ENCODE peak calls at places on chromosomes 4 and X, in four cellular contexts. B is Peyer's patch, I is HL-60, N is GM23338. L is an unnamed sample.

GRCh38 chrX:97070346-97070745 is 186.6 kb downstream of the RPA4 start:
- DNase-seq in I (no peak), N (no peak), B (no peak), L (no peak)

GRCh38 chrX:149950681-149951080 is 12.4 kb upstream of the EOLA2 start:
- DNase-seq in I (no peak), N (peak), B (no peak), L (no peak)

GRCh38 chr4:174628206-174628605 is 105.9 kb upstream of the HPGD start:
- DNase-seq in N (no peak), I (no peak), B (no peak), L (no peak)

GRCh38 chr4:184845367-184846011 is 19.7 kb upstream of the ACSL1 start:
- DNase-seq in N (no peak), B (no peak), I (no peak), L (no peak)

GRCh38 chr4:76087007-76087769 is 12.7 kb downstream of the ART3 start:
- DNase-seq in N (peak), I (peak), B (peak), L (no peak)

GRCh38 chrX:153939573-153939972 is 4.7 kb upstream of the NAA10 start:
- DNase-seq in N (no peak), I (no peak), B (no peak), L (no peak)

GRCh38 chr4:184851200-184851541 is 25.4 kb upstream of the ACSL1 start:
- DNase-seq in N (no peak), I (no peak), B (no peak), L (no peak)

GRCh38 chr4:150722908-150723362 is 141.0 kb downstream of the MAB21L2 start:
- DNase-seq in N (peak), B (peak), I (no peak), L (no peak)

GRCh38 chr4:150789864-150790263 is 207.9 kb downstream of the MAB21L2 start:
- DNase-seq in B (no peak), I (no peak), N (peak), L (no peak)

GRCh38 chr4:125280892-125281403 is 33.8 kb upstream of the FAT4 start:
- DNase-seq in N (no peak), I (no peak), B (no peak), L (no peak)

GRCh38 chr4:100679926-100680325 is 162.1 kb upstream of the EMCN start:
- DNase-seq in B (no peak), N (no peak), I (no peak), L (no peak)

GRCh38 chr4:47839259-47839658 is 1.4 kb upstream of the CORIN start:
- DNase-seq in B (no peak), I (no peak), N (peak), L (no peak)

GRCh38 chr4:186680649-186681048 is 43.0 kb downstream of the FAT1 start:
- DNase-seq in N (no peak), I (no peak), B (no peak), L (no peak)

GRCh38 chrX:17086317-17086716 is 139.9 kb downstream of the REPS2 start:
- DNase-seq in N (no peak), I (no peak), B (no peak), L (no peak)

GRCh38 chr4:37805091-37805490 is 21.4 kb upstream of the PGM2 start:
- DNase-seq in B (no peak), I (no peak), N (no peak), L (no peak)

GRCh38 chr4:147060171-147060931 is 114.7 kb upstream of the TTC29 start:
- DNase-seq in I (no peak), B (no peak), N (no peak), L (no peak)

GRCh38 chr4:15182600-15183222 is 180.4 kb downstream of the CPEB2 start:
- DNase-seq in I (no peak), B (no peak), N (no peak), L (no peak)

GRCh38 chr4:40573593-40574311 is 55.9 kb downstream of the RBM47 start:
- DNase-seq in N (no peak), B (no peak), I (peak), L (no peak)

GRCh38 chr4:40577588-40578253 is 51.9 kb downstream of the RBM47 start:
- DNase-seq in N (no peak), B (no peak), I (no peak), L (no peak)

GRCh38 chr4:40572692-40573287 is 56.9 kb downstream of the RBM47 start:
- DNase-seq in I (no peak), B (no peak), N (no peak), L (no peak)

GRCh38 chr4:40576651-40577480 is 52.8 kb downstream of the RBM47 start:
- DNase-seq in B (peak), N (peak), I (peak), L (no peak)

DNA sequence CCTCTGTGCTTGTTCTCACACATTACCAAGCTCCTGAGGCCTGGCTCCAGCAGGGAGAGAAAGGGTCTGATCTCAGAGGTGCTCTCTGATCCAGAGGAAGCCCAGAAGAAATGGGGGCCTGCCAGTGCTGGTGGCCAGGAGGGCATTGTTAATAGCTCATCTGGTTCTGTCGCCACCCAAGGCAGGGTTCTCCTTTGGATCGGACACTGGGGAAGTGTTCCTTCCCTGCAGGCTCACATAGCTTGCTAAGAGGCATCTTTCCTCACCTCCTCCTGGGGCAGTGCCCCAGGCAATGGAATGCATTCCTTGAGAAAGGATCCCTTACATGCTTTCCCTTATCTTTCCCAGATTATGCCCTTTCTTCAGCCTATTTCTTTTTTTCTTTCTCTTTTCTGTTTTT is 53.8 kb downstream of the RBM47 start:
- DNase-seq in I (no peak), N (peak), B (no peak), L (no peak)
- H3K27ac ChIP-seq in I (peak), N (peak), B (no peak), L (no peak)

GRCh38 chr4:152434011-152434410 is 101.9 kb downstream of the FBXW7 start:
- DNase-seq in N (no peak), B (no peak), I (no peak), L (no peak)

GRCh38 chr4:152430507-152430906 is 105.4 kb downstream of the FBXW7 start:
- DNase-seq in N (no peak), B (no peak), I (no peak), L (no peak)

GRCh38 chr4:152431784-152432183 is 104.1 kb downstream of the FBXW7 start:
- DNase-seq in B (no peak), I (no peak), N (no peak), L (no peak)

GRCh38 chr4:152427971-152428370 is 107.9 kb downstream of the FBXW7 start:
- DNase-seq in N (no peak), B (no peak), I (no peak), L (no peak)

DNA sequence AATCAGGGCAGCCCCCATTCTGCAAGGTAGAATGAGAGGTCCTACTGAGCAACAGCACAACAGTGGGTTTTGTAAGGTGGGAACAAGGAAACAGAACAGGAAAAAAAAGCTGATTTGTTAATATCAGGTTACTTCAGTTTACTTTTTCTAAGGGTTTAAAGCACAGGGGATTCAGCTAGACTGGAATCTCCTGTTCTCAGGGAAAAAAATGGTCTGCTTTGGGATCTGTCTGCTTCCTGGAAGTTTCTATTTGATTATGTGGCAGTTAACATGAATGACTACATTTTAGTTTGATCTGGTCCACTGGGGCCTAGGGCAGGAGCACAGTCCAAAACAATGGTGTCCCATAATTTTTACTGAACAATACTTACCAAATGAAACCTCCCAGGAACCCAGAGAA is 104.6 kb downstream of the FBXW7 start:
- DNase-seq in B (no peak), I (no peak), N (no peak), L (no peak)
- H3K27ac ChIP-seq in B (no peak), I (no peak), N (peak), L (no peak)

GRCh38 chr4:39750216-39750615 is 52.3 kb downstream of the UBE2K start:
- DNase-seq in N (no peak), B (no peak), I (no peak), L (no peak)
- H3K27ac ChIP-seq in N (no peak), B (no peak), I (no peak), L (no peak)

GRCh38 chrX:39830414-39830813 is 267.3 kb downstream of the BCOR start:
- DNase-seq in B (no peak), I (no peak), N (no peak), L (no peak)

GRCh38 chrX:39832211-39832610 is 265.5 kb downstream of the BCOR start:
- DNase-seq in B (no peak), N (no peak), I (no peak), L (no peak)

GRCh38 chrX:39828971-39829370 is 268.8 kb downstream of the BCOR start:
- DNase-seq in N (no peak), I (no peak), B (no peak), L (no peak)

GRCh38 chrX:39827959-39828358 is 269.8 kb downstream of the BCOR start:
- DNase-seq in N (no peak), I (no peak), B (no peak), L (no peak)

DNA sequence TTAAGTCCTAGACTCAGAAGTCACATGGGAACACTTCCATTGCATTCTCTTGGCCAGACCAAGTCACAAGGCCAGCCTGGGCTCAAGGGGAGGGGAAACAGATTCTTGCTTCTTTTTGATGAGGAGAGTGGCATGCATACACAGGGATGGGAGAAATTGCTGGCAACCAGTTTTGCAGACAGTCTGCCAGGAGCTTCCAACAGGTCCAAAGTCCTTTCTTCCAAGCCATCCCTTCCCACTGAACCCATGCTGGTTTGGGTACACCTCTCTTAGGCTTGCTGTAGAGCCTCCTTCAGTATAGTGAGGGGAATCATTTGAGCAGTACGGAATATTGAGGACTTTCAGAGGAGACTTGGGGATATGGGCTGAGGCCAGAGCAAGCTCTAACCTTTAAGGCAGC is 267.8 kb downstream of the BCOR start:
- DNase-seq in N (no peak), B (no peak), I (no peak), L (no peak)
- H3K27ac ChIP-seq in N (no peak), B (no peak), I (no peak), L (no peak)

GRCh38 chr4:31043382-31044062 is 323.4 kb downstream of the PCDH7 start:
- DNase-seq in N (peak), B (no peak), I (no peak), L (no peak)

GRCh38 chr4:31041385-31041784 is 321.2 kb downstream of the PCDH7 start:
- DNase-seq in N (peak), B (no peak), I (no peak), L (no peak)

GRCh38 chr4:31040106-31040505 is 319.9 kb downstream of the PCDH7 start:
- DNase-seq in I (no peak), N (no peak), B (no peak), L (no peak)

GRCh38 chr4:31045724-31046318 is 325.7 kb downstream of the PCDH7 start:
- DNase-seq in B (no peak), N (peak), I (no peak), L (no peak)

GRCh38 chr4:31045151-31045550 is 325.0 kb downstream of the PCDH7 start:
- DNase-seq in I (no peak), N (no peak), B (no peak), L (no peak)
- H3K27ac ChIP-seq in I (no peak), N (no peak), B (no peak), L (no peak)

GRCh38 chr4:6959261-6959660 is 49.6 kb downstream of the TBC1D14 start:
- DNase-seq in I (no peak), N (no peak), B (no peak), L (no peak)

GRCh38 chr4:6960154-6960553 is 50.5 kb downstream of the TBC1D14 start:
- DNase-seq in N (no peak), B (no peak), I (no peak), L (no peak)

GRCh38 chr4:6962211-6963041 is 52.8 kb downstream of the TBC1D14 start:
- DNase-seq in B (peak), N (no peak), I (no peak), L (no peak)

GRCh38 chr4:6961496-6962210 is 52.0 kb downstream of the TBC1D14 start:
- DNase-seq in B (no peak), I (no peak), N (no peak), L (no peak)

DNA sequence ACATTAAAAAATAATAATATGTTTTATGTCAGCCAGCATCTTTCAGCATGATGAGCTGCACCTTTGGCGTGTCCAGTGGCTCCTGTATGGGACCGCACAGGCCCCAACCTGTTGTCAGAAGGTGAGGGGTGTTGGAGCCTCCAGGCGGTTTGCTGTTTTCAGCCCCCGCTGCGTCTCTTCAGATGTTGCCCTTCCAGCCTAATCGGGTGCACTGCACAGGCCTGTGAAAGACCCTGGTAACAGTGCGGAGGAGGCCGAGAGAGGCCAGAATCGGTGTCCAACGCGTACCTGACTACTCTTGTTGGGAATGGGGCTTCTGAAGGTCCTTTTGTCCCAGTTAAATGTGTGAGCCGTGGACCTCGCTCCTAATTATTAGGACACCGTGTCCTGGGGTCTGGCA is 51.0 kb downstream of the TBC1D14 start:
- DNase-seq in I (no peak), B (no peak), N (no peak), L (no peak)
- H3K27ac ChIP-seq in I (no peak), B (no peak), N (no peak), L (no peak)

DNA sequence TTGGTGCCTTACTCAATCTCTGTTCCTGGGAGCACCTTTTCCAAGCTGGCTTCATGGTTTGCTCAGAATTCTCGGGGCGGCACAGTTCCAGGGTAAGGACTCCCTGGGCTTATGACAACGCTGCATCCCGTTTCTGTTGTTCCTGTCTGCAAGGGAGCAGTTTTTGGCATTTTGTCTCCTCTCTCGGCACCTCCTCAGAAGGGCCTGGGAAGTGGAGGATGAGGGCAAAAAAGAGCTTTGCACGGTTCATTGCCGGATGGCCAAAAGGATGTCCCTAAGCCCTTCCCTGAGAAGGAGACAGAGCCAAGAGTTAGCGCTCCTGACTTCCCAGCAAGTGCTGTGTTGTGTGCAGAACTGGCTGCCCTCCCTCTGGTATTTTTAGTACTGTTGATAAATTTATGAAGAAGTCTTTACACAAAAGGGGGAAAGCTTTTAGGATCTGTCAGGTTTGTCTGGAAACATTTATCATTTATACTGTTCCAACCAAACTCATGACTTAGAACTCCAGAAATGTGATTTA is 13.4 kb downstream of the SRD5A3 start:
- DNase-seq in B (no peak), I (no peak), N (no peak), L (no peak)
- H3K27ac ChIP-seq in B (peak), I (no peak), N (no peak), L (no peak)

GRCh38 chrX:41064028-41064427 is 21.2 kb upstream of the USP9X start:
- DNase-seq in N (no peak), B (no peak), I (no peak), L (no peak)

GRCh38 chrX:41067721-41068120 is 17.5 kb upstream of the USP9X start:
- DNase-seq in B (no peak), N (no peak), I (no peak), L (no peak)

GRCh38 chrX:41066391-41066790 is 18.9 kb upstream of the USP9X start:
- DNase-seq in B (no peak), N (no peak), I (no peak), L (no peak)

DNA sequence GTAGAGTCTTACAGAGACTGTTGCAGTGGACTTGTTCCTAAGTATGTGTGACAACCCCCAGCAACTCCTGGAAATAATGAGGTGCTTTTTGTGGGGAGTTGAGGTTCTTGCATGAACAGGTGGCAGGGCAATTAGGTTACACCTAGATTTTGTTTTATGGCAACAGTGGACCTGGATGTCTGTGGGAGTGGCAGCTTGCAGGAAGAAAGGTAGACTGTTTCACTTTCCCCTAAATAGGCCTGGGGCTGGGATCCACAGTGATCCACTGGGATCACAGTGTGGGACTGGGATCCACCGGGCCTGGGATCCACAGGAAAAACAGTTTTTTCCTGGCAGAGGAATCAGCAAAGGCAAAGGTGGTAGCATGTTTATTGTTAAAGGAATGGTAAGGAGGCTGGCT is 18.3 kb upstream of the USP9X start:
- DNase-seq in I (no peak), N (no peak), B (no peak), L (no peak)
- H3K27ac ChIP-seq in I (no peak), N (no peak), B (no peak), L (no peak)